ENCODE peak calls at places on chromosomes 11 and 22, in eight cellular contexts. I is BE2C, Y is mucosa of descending colon, N is foreskin fibroblast, T is colonic mucosa, F is Calu3, V is fibroblast of pulmonary artery, X is transverse colon. U is an unnamed sample.
A peak's percentile ranks its signal among the peaks of the same experiment; 100 is the strongest.

GRCh38 chr11:31874631-31875191 is 63.6 kb upstream of the PAX6 start:
- DNase-seq in I (no peak), T (no peak), V (no peak), Y (no peak), X (no peak), N (no peak), F (no peak), U (no peak)

GRCh38 chr11:73239111-73239521 is 21.0 kb downstream of the P2RY2 start:
- DNase-seq in Y (peak; percentile 20), V (no peak), I (no peak), T (no peak), F (no peak), X (no peak), N (no peak), U (no peak)

GRCh38 chr11:19987243-19987870 is 172.9 kb downstream of the DBX1 start:
- DNase-seq in V (no peak), N (no peak), Y (no peak), X (no peak), T (no peak), I (no peak), F (no peak), U (no peak)

GRCh38 chr11:130606181-130606580 is 157.7 kb downstream of the ADAMTS15 start:
- DNase-seq in Y (no peak), I (no peak), V (no peak), N (no peak), T (no peak), F (no peak), X (no peak), U (no peak)

GRCh38 chr11:92978226-92979111 is 9.0 kb downstream of the MTNR1B start:
- DNase-seq in X (no peak), T (no peak), V (no peak), N (no peak), Y (no peak), I (peak; percentile 79), F (no peak), U (no peak)

GRCh38 chr11:829116-829945 is 1.6 kb downstream of the CRACR2B start:
- DNase-seq in X (peak; percentile 58), N (no peak), T (peak; percentile 58), I (no peak), F (no peak), V (no peak), Y (peak; percentile 60), U (no peak)

GRCh38 chr11:91857194-91857593 is 367.4 kb upstream of the FAT3 start:
- DNase-seq in X (no peak), V (peak; percentile 63), Y (no peak), I (no peak), T (no peak), N (no peak), F (no peak), U (no peak)

GRCh38 chr11:109421981-109422590 is at the start of gene C11orf87:
- DNase-seq in I (peak; percentile 31), N (no peak), T (no peak), F (no peak), X (no peak), V (no peak), Y (no peak), U (no peak)

GRCh38 chr11:18485905-18486528 is 30.4 kb downstream of the LDHAL6A start:
- DNase-seq in I (no peak), Y (no peak), N (no peak), X (no peak), V (no peak), T (no peak), F (no peak), U (no peak)

GRCh38 chr11:442611-443081 is 835 bp upstream of the ANO9 start:
- DNase-seq in Y (no peak), T (no peak), F (no peak), I (no peak), N (no peak), X (no peak), V (no peak), U (no peak)

GRCh38 chr22:44667829-44668189 is 34.2 kb upstream of the PRR5 start:
- DNase-seq in Y (peak; percentile 50), F (no peak), T (no peak), N (no peak), I (no peak), X (peak; percentile 53), V (no peak), U (no peak)

GRCh38 chr11:57116654-57117053 is 65.1 kb upstream of the LRRC55 start:
- DNase-seq in Y (peak; percentile 41), V (peak; percentile 70), X (peak; percentile 38), I (peak; percentile 32), F (peak; percentile 33), T (peak; percentile 41), N (peak; percentile 30), U (no peak)

GRCh38 chr11:62552931-62553838 is 6.6 kb upstream of the AHNAK start:
- DNase-seq in I (no peak), V (peak; percentile 94), T (peak; percentile 90), Y (peak; percentile 88), F (peak; percentile 87), X (peak; percentile 90), N (peak; percentile 97), U (no peak)

GRCh38 chr11:118791015-118791960 is at the start of gene DDX6:
- DNase-seq in Y (peak; percentile 94), T (peak; percentile 88), F (peak; percentile 84), N (peak; percentile 89), V (peak; percentile 89), I (peak; percentile 95), X (peak; percentile 92), U (peak; percentile 89)

GRCh38 chr22:25453557-25453956 is 110.9 kb upstream of the GRK3 start:
- DNase-seq in X (no peak), Y (no peak), T (no peak), I (no peak), F (no peak), V (no peak), N (no peak), U (no peak)

DNA sequence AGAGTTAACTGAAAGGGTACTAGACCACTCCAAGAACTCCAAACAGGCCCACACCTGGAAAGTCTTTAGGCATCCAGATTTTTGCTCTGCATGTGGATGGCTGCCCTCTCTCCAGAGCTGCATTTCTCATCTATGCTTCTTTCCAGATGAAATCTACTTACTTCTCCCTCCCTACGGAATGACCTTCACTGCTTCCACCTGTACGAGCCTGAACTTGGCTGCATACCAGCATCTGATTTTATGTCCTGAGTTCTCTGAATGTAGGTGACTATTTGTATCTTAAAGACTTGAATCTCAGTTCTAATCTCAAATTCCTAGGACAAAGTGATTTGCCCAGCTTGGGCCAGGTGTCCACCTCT is 13.3 kb downstream of the CELF1 start:
- DNase-seq in T (no peak), N (no peak), Y (no peak), I (no peak), F (no peak), V (no peak), X (no peak), U (no peak)
- TF ChIP-seq CTCF in T (no peak), N (no peak), Y (no peak), I (no peak), F (no peak), V (no peak), X (no peak), U (no peak)

DNA sequence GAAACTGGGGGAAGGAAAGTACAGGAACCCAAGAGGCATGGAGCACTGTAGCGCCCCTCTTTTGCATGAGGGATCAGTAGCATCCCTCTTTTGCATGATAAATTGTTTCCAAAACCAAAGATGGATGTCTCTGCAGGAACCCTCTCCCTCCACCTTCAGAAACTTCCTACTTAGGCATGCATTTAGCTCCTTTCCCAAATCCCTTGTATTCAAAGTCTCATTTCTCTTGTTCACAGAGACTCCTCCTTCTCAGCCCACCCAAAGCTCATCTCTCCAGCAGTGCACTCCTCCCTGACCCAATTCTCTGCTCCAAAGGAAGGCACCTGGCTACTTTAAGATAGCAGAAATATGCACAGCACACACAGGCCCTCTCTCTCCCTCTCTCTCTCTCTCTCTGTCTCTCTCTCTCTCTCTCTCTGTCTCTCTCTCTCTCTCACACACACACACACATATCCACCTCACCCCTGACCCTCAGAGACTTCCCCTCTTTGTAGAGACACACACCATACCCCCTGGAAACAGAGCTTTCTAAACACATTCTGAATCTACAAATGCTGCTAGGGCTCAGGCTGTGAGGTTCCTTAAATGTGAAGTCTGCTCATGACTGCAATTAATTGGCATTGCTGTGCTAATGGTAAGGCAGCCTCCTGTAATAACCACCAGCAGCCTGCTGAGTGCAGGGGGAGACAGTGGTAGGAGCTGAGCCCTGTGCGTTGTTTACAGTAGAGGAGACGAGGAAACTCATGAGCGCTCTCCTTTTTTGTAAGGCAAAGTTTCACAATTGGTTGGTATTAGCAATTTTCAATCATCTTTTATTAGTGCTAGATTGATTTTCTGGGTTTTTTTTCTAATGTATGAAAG is 519.6 kb downstream of the NTM start:
- DNase-seq in T (no peak), V (no peak), F (no peak), N (no peak), Y (no peak), I (no peak), X (no peak), U (no peak)
- TF ChIP-seq CTCF in T (no peak), V (no peak), F (no peak), N (no peak), Y (no peak), I (no peak), X (no peak), U (peak; percentile 13)

DNA sequence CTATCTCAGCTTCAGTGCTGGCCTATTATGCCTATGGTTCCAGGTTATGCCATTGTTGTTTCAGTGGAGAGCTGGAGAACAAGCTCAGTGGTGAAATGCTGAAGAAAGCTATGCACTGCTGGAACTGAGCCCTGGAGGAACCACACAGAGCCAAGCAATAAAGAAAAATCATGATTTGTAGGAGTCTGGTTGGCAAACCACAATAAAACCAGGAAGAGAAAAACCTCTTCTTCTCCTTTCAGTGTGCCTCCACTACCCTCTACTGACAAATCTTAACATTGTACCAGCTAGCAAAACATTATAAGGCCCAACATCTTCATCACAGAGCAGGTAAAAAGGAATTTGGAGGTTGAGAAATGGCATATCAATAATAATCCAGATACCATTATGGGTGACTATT is 5.3 kb downstream of the OR51F2 start:
- DNase-seq in V (peak; percentile 19), T (no peak), X (no peak), F (no peak), Y (no peak), N (no peak), I (no peak), U (no peak)
- TF ChIP-seq CTCF in V (no peak), T (peak; percentile 27), X (peak; percentile 41), F (peak; percentile 23), Y (no peak), N (no peak), I (no peak), U (peak; percentile 49)

GRCh38 chr11:43381802-43382201 is 23.1 kb downstream of the TTC17 start:
- DNase-seq in V (no peak), T (no peak), N (no peak), F (no peak), I (no peak), Y (no peak), X (no peak), U (no peak)

GRCh38 chr11:43377380-43377779 is 18.7 kb downstream of the TTC17 start:
- DNase-seq in X (no peak), V (no peak), Y (no peak), F (no peak), I (no peak), N (no peak), T (no peak), U (no peak)

GRCh38 chr11:43384393-43384792 is 25.7 kb downstream of the TTC17 start:
- DNase-seq in T (no peak), X (no peak), I (no peak), N (no peak), V (no peak), F (no peak), Y (no peak), U (no peak)

DNA sequence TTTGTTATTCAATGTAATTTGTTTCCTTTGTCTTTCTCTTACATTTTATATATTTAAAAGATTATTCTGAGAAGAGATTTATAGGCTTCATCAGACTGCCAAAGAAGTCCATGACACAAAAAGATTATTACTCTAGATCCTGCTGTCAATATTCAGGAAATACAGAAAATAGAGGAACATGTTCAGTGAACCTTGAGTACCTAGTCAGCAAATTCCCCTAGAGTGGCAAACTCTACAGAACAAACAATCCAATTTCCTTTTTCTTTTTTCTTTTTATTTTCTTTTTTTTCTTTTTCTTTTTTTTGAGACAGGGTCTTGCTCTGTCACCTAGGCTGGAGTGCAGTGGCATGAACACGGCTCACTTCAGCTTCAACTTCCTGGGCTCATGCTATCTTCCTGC is 23.9 kb downstream of the TTC17 start:
- DNase-seq in X (no peak), I (no peak), Y (no peak), T (no peak), F (no peak), V (no peak), N (no peak), U (no peak)
- TF ChIP-seq CTCF in X (no peak), I (no peak), Y (no peak), T (no peak), F (no peak), V (no peak), N (no peak), U (no peak)

U was measured in progenitor cell of endocrine pancreas.